ENCODE peak calls at places on chromosomes 2 and 18, in six cellular contexts. T, B, V, P, Z and W are unnamed samples. For H3K9me3, the result is how much of the 10 kb centered on the place peaks cover.

GRCh38 chr2:207546822-207547221 is 17.1 kb downstream of the CREB1 start:
- DNase-seq in T (no peak), Z (no peak), P (no peak), V (no peak), B (no peak), W (no peak)

GRCh38 chr2:164710252-164710633 is 89.0 kb upstream of the GRB14 start:
- DNase-seq in V (no peak), P (no peak), Z (no peak), B (no peak), T (no peak), W (no peak)

GRCh38 chr2:14647714-14648113 is 15.2 kb downstream of the LRATD1 start:
- DNase-seq in V (no peak), B (no peak), T (no peak), P (no peak), Z (no peak), W (no peak)

GRCh38 chr2:235693279-235693678 is 199.4 kb downstream of the AGAP1 start:
- DNase-seq in B (no peak), V (no peak), Z (peak), T (no peak), P (no peak), W (no peak)

GRCh38 chr2:70994055-70994444 is 623 bp downstream of the TEX261 start:
- DNase-seq in V (no peak), Z (no peak), P (no peak), T (peak), B (no peak), W (no peak)

GRCh38 chr18:48222118-48222517 is 187.1 kb downstream of the ZBTB7C start:
- DNase-seq in P (no peak), B (peak), V (peak), T (no peak), Z (no peak), W (peak)

GRCh38 chr18:66795011-66795410 is 191.1 kb upstream of the CDH19 start:
- DNase-seq in V (no peak), T (no peak), Z (no peak), B (no peak), P (no peak), W (no peak)

GRCh38 chr2:57796527-57796926 is 250.1 kb upstream of the VRK2 start:
- DNase-seq in Z (no peak), B (no peak), V (no peak), P (no peak), T (peak), W (no peak)

GRCh38 chr2:86290596-86291327 is 46.7 kb downstream of the REEP1 start:
- DNase-seq in V (no peak), T (no peak), B (no peak), P (no peak), Z (no peak), W (no peak)

GRCh38 chr2:127193948-127194267 is 26.2 kb downstream of the CYP27C1 start:
- DNase-seq in Z (no peak), V (no peak), P (no peak), T (no peak), B (no peak), W (no peak)

GRCh38 chr2:106983305-106983704 is 97.3 kb upstream of the ST6GAL2 start:
- DNase-seq in B (no peak), Z (no peak), T (no peak), P (no peak), V (no peak), W (no peak)

GRCh38 chr18:57333941-57334340 is 18.4 kb upstream of the ST8SIA3 start:
- DNase-seq in V (no peak), P (no peak), B (no peak), T (no peak), Z (no peak), W (no peak)

GRCh38 chr2:32862269-32863055 is 84.3 kb upstream of the LTBP1 start:
- DNase-seq in P (no peak), T (no peak), Z (no peak), V (no peak), B (no peak), W (no peak)

GRCh38 chr18:5462227-5462626 is 81.6 kb downstream of the EPB41L3 start:
- DNase-seq in B (no peak), Z (no peak), P (no peak), T (no peak), V (no peak), W (no peak)

GRCh38 chr2:159758686-159759085 is 39.3 kb downstream of the CD302 start:
- DNase-seq in Z (no peak), V (no peak), P (no peak), B (no peak), T (no peak), W (no peak)

GRCh38 chr2:39523308-39524044 is 86.4 kb upstream of the MAP4K3 start:
- DNase-seq in Z (no peak), B (no peak), P (no peak), V (no peak), T (no peak), W (no peak)

GRCh38 chr2:57432528-57432927 is 614.1 kb upstream of the VRK2 start:
- DNase-seq in Z (no peak), P (no peak), B (no peak), V (no peak), T (no peak), W (no peak)

GRCh38 chr2:57314682-57315081 is 731.9 kb upstream of the VRK2 start:
- DNase-seq in B (no peak), P (no peak), Z (no peak), T (no peak), V (no peak), W (no peak)

GRCh38 chr2:37325625-37326071 is 1.0 kb upstream of the PRKD3 start:
- DNase-seq in B (no peak), Z (no peak), P (no peak), V (peak), T (no peak), W (no peak)

GRCh38 chr2:210189452-210190143 is 18.4 kb upstream of the KANSL1L start:
- DNase-seq in V (no peak), T (no peak), P (no peak), B (no peak), Z (no peak), W (no peak)

GRCh38 chr2:52510432-52510831 is 1257.2 kb upstream of the CHAC2 start:
- DNase-seq in T (no peak), Z (no peak), P (no peak), V (no peak), B (no peak), W (no peak)

GRCh38 chr2:11397513-11397912 is 53.1 kb upstream of the ROCK2 start:
- DNase-seq in B (no peak), Z (no peak), V (no peak), P (no peak), T (no peak), W (no peak)

GRCh38 chr2:85131116-85131515 is 2.1 kb upstream of the TCF7L1 start:
- DNase-seq in V (no peak), T (peak), B (no peak), Z (no peak), P (no peak), W (no peak)

GRCh38 chr18:68588169-68588568 is 126.7 kb downstream of the TMX3 start:
- DNase-seq in Z (no peak), P (no peak), T (peak), B (no peak), V (no peak), W (no peak)

GRCh38 chr2:137888845-137889244 is 75.4 kb upstream of the HNMT start:
- DNase-seq in P (no peak), B (peak), V (peak), Z (no peak), T (peak), W (peak)

GRCh38 chr18:8458546-8459215 is 150.6 kb upstream of the RAB12 start:
- DNase-seq in V (no peak), P (no peak), B (no peak), Z (no peak), T (no peak), W (no peak)

GRCh38 chr18:14104906-14105748 is 27.1 kb downstream of the ZNF519 start:
- DNase-seq in B (no peak), Z (no peak), T (no peak), P (no peak), V (no peak), W (no peak)
- H3K9me3 ChIP-seq in B (under half), Z (under half), T (half or more), P (under half), V (under half), W (under half)

GRCh38 chr2:27591745-27592144 is 8.9 kb downstream of the ZNF512 start:
- DNase-seq in T (no peak), B (no peak), V (no peak), Z (no peak), P (no peak), W (no peak)
- H3K9me3 ChIP-seq in T (under half), B (under half), V (under half), Z (under half), P (under half), W (under half)

GRCh38 chr2:240528406-240529040 is 29.3 kb downstream of the ANKMY1 start:
- DNase-seq in P (no peak), B (no peak), V (no peak), Z (no peak), T (no peak), W (no peak)
- H3K9me3 ChIP-seq in P (under half), B (under half), V (under half), Z (under half), T (under half), W (under half)

GRCh38 chr2:237199082-237199481 is 113.4 kb downstream of the COPS8 start:
- DNase-seq in T (no peak), Z (peak), V (no peak), P (no peak), B (no peak), W (no peak)
- H3K9me3 ChIP-seq in T (under half), Z (under half), V (under half), P (under half), B (under half), W (under half)

DNA sequence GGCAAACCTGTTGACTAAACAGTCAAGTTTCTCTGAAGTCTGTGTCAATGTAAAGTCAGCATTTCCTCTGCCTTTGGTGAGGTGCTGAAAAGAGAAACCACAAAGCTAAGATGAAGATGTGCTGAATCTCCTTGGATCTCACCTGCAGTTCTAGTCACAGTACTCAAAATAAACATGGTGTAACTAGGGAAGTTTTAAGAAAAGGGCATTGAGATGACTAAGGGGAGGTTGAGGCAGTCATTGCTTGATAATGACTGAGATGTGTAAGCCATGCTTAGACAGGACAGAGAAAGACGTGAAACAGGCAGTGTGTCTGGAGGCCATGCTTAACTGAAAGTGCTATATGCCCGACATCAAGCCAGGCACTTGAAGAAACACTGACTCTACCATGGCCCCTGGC is 1010.0 kb upstream of the CELF4 start:
- DNase-seq in Z (no peak), V (peak), B (no peak), P (no peak), T (no peak), W (no peak)
- H3K9me3 ChIP-seq in Z (under half), V (under half), B (under half), P (under half), T (under half), W (under half)

GRCh38 chr2:23659773-23660172 is 267.1 kb downstream of the ATAD2B start:
- DNase-seq in T (no peak), Z (no peak), V (no peak), B (no peak), P (no peak), W (no peak)

GRCh38 chr2:23660227-23660626 is 266.7 kb downstream of the ATAD2B start:
- DNase-seq in P (no peak), V (no peak), Z (no peak), B (no peak), T (no peak), W (no peak)

GRCh38 chr2:23657934-23658333 is 269.0 kb downstream of the ATAD2B start:
- DNase-seq in V (no peak), Z (no peak), T (no peak), B (no peak), P (no peak), W (no peak)

GRCh38 chr2:23658466-23658942 is 268.4 kb downstream of the ATAD2B start:
- DNase-seq in Z (no peak), V (no peak), P (no peak), T (no peak), B (no peak), W (no peak)

DNA sequence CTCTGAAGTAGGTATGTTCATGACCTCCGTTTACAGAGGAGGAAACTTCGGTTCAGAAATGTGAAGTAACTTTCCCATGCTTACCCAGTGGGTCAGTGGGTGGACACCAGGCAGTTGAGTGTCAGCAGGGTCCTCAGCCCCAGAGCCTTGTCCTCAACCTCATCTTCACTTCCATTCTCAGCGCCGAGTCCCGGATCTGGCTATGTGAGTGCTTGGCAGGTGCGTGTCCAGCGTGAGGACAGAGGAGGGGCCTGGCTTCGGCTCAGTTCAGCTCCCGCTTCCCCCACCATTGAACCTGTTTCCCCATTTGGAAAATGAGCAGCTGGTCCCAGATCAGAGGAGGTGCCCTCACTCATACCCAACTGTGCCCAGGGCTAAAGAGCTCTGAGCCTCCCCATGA is 267.6 kb downstream of the ATAD2B start:
- DNase-seq in T (no peak), B (no peak), Z (no peak), V (no peak), P (no peak), W (no peak)
- H3K9me3 ChIP-seq in T (under half), B (under half), Z (under half), V (under half), P (under half), W (under half)

DNA sequence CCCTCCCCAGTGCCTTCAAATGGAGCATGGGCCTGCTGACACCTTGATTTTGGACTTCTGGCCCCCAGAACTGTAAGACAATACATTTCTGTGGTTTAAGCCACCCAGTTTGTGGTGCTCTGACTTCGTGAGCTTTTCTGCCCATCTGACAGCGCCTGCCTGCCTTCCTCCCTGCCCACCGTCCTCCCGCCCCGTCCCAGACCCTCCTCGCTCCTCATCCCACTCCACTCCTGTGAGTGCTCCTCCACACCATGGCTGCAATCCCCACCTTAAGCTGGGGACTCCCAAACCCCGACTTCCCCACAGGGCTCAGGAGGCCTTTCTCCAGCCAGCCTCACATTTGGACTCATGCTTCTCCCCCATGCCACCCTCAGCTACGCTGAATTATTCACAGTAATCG is 70.7 kb downstream of the CABLES1 start:
- DNase-seq in B (no peak), Z (no peak), P (no peak), T (no peak), V (no peak), W (no peak)
- H3K9me3 ChIP-seq in B (under half), Z (under half), P (under half), T (under half), V (under half), W (under half)

GRCh38 chr2:82124629-82125028 is 1820.1 kb upstream of the LRRTM1 start:
- DNase-seq in Z (no peak), V (no peak), B (no peak), P (no peak), T (no peak), W (no peak)

GRCh38 chr2:82120648-82121047 is 1816.1 kb upstream of the LRRTM1 start:
- DNase-seq in V (no peak), T (no peak), Z (no peak), P (no peak), B (no peak), W (no peak)

DNA sequence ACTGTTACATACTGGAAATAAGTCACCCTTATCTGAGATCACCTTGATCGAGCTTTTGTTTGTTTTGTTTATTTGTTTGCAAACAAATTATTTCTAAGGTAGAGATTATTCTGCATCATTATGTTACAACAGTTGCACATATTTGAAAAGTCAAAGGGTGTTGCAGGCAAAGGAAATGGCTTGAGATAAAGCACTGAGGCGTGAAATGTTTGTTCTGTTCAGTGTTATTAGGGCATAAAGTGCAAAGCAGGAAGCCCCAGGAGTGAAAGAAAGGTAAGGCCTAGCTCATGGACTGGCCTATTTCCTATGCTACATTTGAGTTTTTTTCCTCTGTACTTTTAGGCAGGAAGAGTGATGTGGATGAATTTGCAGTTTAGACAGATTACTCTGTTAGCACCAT is 1815.6 kb upstream of the LRRTM1 start:
- DNase-seq in V (no peak), T (peak), Z (no peak), P (no peak), B (no peak), W (no peak)
- H3K9me3 ChIP-seq in V (under half), T (under half), Z (under half), P (under half), B (under half), W (under half)

DNA sequence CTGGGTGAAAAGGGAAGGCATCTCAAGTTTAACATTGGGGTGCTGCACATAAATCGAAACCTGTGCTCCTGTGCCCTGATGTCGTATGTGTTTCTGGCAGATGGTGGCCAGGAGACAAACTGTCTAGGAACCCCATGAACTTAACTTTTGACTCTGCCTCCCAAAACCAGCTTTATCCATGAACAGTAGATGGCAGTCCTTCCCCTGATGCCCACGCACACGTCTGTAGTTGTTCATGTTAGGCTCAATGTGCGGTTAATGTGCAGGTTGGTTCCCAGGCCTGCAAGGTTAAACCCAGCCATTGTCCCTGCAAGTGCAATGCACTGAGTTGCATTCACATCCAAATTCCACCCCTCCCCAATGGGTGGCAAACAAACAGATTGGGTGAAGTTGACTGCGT is 44.1 kb upstream of the SIX3 start:
- DNase-seq in B (no peak), P (no peak), T (no peak), V (no peak), Z (no peak), W (no peak)
- H3K9me3 ChIP-seq in B (under half), P (under half), T (under half), V (under half), Z (under half), W (under half)

GRCh38 chr2:182649316-182649715 is 66.7 kb upstream of the DNAJC10 start:
- DNase-seq in Z (no peak), T (peak), P (no peak), V (peak), B (peak), W (no peak)

GRCh38 chr2:182647499-182647787 is 68.6 kb upstream of the DNAJC10 start:
- DNase-seq in P (no peak), T (no peak), Z (no peak), V (no peak), B (no peak), W (no peak)

GRCh38 chr2:182650704-182651103 is 65.4 kb upstream of the DNAJC10 start:
- DNase-seq in P (no peak), B (no peak), V (peak), Z (no peak), T (peak), W (no peak)

GRCh38 chr2:182642328-182642727 is 73.7 kb upstream of the DNAJC10 start:
- DNase-seq in B (peak), Z (peak), P (peak), T (peak), V (peak), W (no peak)

DNA sequence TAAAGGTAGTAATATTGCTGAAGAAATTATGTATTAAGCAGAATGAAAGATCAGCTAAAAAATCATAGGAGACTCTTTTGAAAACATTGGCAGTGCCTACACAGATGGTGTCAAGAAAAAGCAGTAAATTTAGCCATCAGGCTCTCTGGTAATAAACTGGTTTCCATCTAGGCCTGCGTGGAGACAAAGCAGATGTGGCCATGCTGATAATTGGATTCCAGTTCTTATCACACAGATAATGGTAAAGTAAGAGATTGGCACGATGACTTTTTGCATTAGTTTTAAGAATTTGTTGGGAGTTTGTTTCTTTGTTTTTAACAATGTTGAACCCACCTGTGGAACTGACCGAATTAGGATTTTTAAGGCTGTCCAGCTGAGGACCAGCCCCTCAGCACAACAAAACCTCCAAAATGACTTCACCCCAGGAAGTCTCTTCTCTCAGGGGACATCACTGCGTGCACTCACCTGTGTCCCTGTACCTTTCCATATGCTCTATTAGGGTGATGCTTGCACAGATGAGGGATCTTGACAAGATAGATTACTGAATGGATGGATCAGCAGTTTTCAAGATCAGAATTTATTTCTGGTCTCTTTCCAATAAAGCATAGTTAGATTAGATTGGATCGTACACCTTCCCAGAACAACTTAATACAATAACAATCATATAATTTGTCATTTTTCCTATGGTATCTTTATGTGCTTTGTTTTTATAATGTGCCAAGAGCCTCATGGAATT is 69.1 kb upstream of the DNAJC10 start:
- DNase-seq in V (no peak), B (no peak), Z (no peak), T (no peak), P (no peak), W (no peak)
- H3K9me3 ChIP-seq in V (under half), B (under half), Z (under half), T (under half), P (under half), W (under half)